ENCODE peak calls at places on chromosome 2, in seven cellular contexts. One of them, this sample, is unnamed.

GRCh38 chr2:88545118-88545517 is 82.1 kb downstream of the EIF2AK3 start:
- DNase-seq in lower lobe of right lung: no peak
- DNase-seq in K562: peak; percentile 81
- DNase-seq in CD8-positive, alpha-beta T cell: no peak
- DNase-seq in ascending aorta: no peak
- DNase-seq in PC-9: peak; percentile 52
- DNase-seq in DND-41: peak; percentile 10
- DNase-seq in this sample: no peak

GRCh38 chr2:9778471-9779402 is 64.5 kb upstream of the TAF1B start:
- DNase-seq in lower lobe of right lung: peak; percentile 40
- DNase-seq in K562: no peak
- DNase-seq in CD8-positive, alpha-beta T cell: no peak
- DNase-seq in ascending aorta: no peak
- DNase-seq in PC-9: peak; percentile 8
- DNase-seq in DND-41: no peak
- DNase-seq in this sample: no peak

GRCh38 chr2:216792222-216793001 is 67.5 kb downstream of the TNP1 start:
- DNase-seq in lower lobe of right lung: peak; percentile 58
- DNase-seq in K562: no peak
- DNase-seq in CD8-positive, alpha-beta T cell: no peak
- DNase-seq in ascending aorta: peak; percentile 94
- DNase-seq in PC-9: peak; percentile 87
- DNase-seq in DND-41: no peak
- DNase-seq in this sample: no peak

GRCh38 chr2:64447317-64448060 is 6.5 kb upstream of the LGALSL start:
- DNase-seq in lower lobe of right lung: no peak
- DNase-seq in K562: no peak
- DNase-seq in CD8-positive, alpha-beta T cell: no peak
- DNase-seq in ascending aorta: no peak
- DNase-seq in PC-9: no peak
- DNase-seq in DND-41: no peak
- DNase-seq in this sample: no peak

GRCh38 chr2:205188516-205189138 is 493.7 kb upstream of the NRP2 start:
- DNase-seq in lower lobe of right lung: no peak
- DNase-seq in K562: no peak
- DNase-seq in CD8-positive, alpha-beta T cell: no peak
- DNase-seq in ascending aorta: no peak
- DNase-seq in PC-9: no peak
- DNase-seq in DND-41: no peak
- DNase-seq in this sample: no peak

GRCh38 chr2:39913648-39914456 is 134.8 kb upstream of the THUMPD2 start:
- DNase-seq in lower lobe of right lung: no peak
- DNase-seq in K562: peak; percentile 53
- DNase-seq in CD8-positive, alpha-beta T cell: no peak
- DNase-seq in ascending aorta: no peak
- DNase-seq in PC-9: peak; percentile 68
- DNase-seq in DND-41: peak; percentile 48
- DNase-seq in this sample: peak; percentile 5

GRCh38 chr2:37553411-37554156 is 117.9 kb downstream of the CDC42EP3 start:
- DNase-seq in lower lobe of right lung: no peak
- DNase-seq in K562: no peak
- DNase-seq in CD8-positive, alpha-beta T cell: no peak
- DNase-seq in ascending aorta: no peak
- DNase-seq in PC-9: no peak
- DNase-seq in DND-41: no peak
- DNase-seq in this sample: no peak

GRCh38 chr2:162732946-162733698 is 105.4 kb downstream of the KCNH7 start:
- DNase-seq in lower lobe of right lung: no peak
- DNase-seq in K562: no peak
- DNase-seq in CD8-positive, alpha-beta T cell: no peak
- DNase-seq in ascending aorta: no peak
- DNase-seq in PC-9: peak; percentile 70
- DNase-seq in DND-41: no peak
- DNase-seq in this sample: no peak

GRCh38 chr2:21265752-21266151 is 142.0 kb downstream of the TDRD15 start:
- DNase-seq in lower lobe of right lung: no peak
- DNase-seq in K562: no peak
- DNase-seq in CD8-positive, alpha-beta T cell: no peak
- DNase-seq in ascending aorta: no peak
- DNase-seq in PC-9: peak; percentile 24
- DNase-seq in DND-41: no peak
- DNase-seq in this sample: no peak

GRCh38 chr2:233866479-233866878 is 1.7 kb downstream of the MSL3B start:
- DNase-seq in lower lobe of right lung: no peak
- DNase-seq in K562: no peak
- DNase-seq in CD8-positive, alpha-beta T cell: no peak
- DNase-seq in ascending aorta: no peak
- DNase-seq in PC-9: no peak
- DNase-seq in DND-41: no peak
- DNase-seq in this sample: no peak

GRCh38 chr2:1636791-1637415 is 107.4 kb downstream of the PXDN start:
- DNase-seq in lower lobe of right lung: no peak
- DNase-seq in K562: no peak
- DNase-seq in CD8-positive, alpha-beta T cell: no peak
- DNase-seq in ascending aorta: no peak
- DNase-seq in PC-9: no peak
- DNase-seq in DND-41: no peak
- DNase-seq in this sample: no peak
- H3K36me3 ChIP-seq in lower lobe of right lung: peaks cover 65% of the 10 kb centered on the region
- H3K36me3 ChIP-seq in K562: no peaks in the 10 kb centered on the region
- H3K36me3 ChIP-seq in CD8-positive, alpha-beta T cell: no peaks in the 10 kb centered on the region
- H3K36me3 ChIP-seq in ascending aorta: peaks cover 51% of the 10 kb centered on the region
- H3K36me3 ChIP-seq in PC-9: no peaks in the 10 kb centered on the region
- H3K36me3 ChIP-seq in DND-41: no peaks in the 10 kb centered on the region
- H3K36me3 ChIP-seq in this sample: no peaks in the 10 kb centered on the region

GRCh38 chr2:15617778-15618448 is 26.2 kb downstream of the DDX1 start:
- DNase-seq in lower lobe of right lung: no peak
- DNase-seq in K562: no peak
- DNase-seq in CD8-positive, alpha-beta T cell: no peak
- DNase-seq in ascending aorta: no peak
- DNase-seq in PC-9: no peak
- DNase-seq in DND-41: no peak
- DNase-seq in this sample: no peak

GRCh38 chr2:15619938-15620337 is 28.3 kb downstream of the DDX1 start:
- DNase-seq in lower lobe of right lung: no peak
- DNase-seq in K562: no peak
- DNase-seq in CD8-positive, alpha-beta T cell: no peak
- DNase-seq in ascending aorta: no peak
- DNase-seq in PC-9: no peak
- DNase-seq in DND-41: no peak
- DNase-seq in this sample: no peak

GRCh38 chr2:15619510-15619909 is 27.8 kb downstream of the DDX1 start:
- DNase-seq in lower lobe of right lung: no peak
- DNase-seq in K562: no peak
- DNase-seq in CD8-positive, alpha-beta T cell: no peak
- DNase-seq in ascending aorta: no peak
- DNase-seq in PC-9: no peak
- DNase-seq in DND-41: no peak
- DNase-seq in this sample: no peak

GRCh38 chr2:15618449-15618855 is 26.8 kb downstream of the DDX1 start:
- DNase-seq in lower lobe of right lung: no peak
- DNase-seq in K562: no peak
- DNase-seq in CD8-positive, alpha-beta T cell: no peak
- DNase-seq in ascending aorta: no peak
- DNase-seq in PC-9: no peak
- DNase-seq in DND-41: no peak
- DNase-seq in this sample: no peak

DNA sequence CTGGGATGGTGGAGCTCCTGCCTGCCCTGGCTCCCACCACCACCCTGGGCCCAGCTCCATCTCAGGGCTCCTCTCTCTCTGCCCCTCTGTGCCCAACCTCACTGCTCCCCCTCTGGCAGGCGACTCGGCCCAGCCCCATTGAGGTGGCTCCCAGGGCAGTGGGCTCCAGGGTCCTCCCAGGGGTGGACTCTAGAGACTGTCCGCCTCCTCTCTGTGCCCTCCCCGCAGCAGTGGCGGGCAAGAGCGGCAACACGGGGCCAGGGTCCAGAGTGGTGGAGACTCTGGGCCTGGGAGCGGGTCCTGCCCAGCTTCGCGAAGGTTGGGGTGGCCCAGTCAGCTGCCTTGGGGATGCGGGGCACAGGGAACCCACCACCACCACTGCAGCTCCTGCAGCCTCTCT is 27.4 kb downstream of the DDX1 start:
- DNase-seq in lower lobe of right lung: no peak
- DNase-seq in K562: no peak
- DNase-seq in CD8-positive, alpha-beta T cell: no peak
- DNase-seq in ascending aorta: no peak
- DNase-seq in PC-9: no peak
- DNase-seq in DND-41: no peak
- DNase-seq in this sample: no peak
- H3K36me3 ChIP-seq in lower lobe of right lung: peaks cover 100% of the 10 kb centered on the region
- H3K36me3 ChIP-seq in K562: peaks cover 96% of the 10 kb centered on the region
- H3K36me3 ChIP-seq in CD8-positive, alpha-beta T cell: peaks cover 49% of the 10 kb centered on the region
- H3K36me3 ChIP-seq in ascending aorta: peaks cover 52% of the 10 kb centered on the region
- H3K36me3 ChIP-seq in PC-9: peaks cover 48% of the 10 kb centered on the region
- H3K36me3 ChIP-seq in DND-41: peaks cover 92% of the 10 kb centered on the region
- H3K36me3 ChIP-seq in this sample: peaks cover 3% of the 10 kb centered on the region

GRCh38 chr2:120601566-120601965 is 134.1 kb upstream of the GLI2 start:
- DNase-seq in lower lobe of right lung: peak; percentile 18
- DNase-seq in K562: no peak
- DNase-seq in CD8-positive, alpha-beta T cell: no peak
- DNase-seq in ascending aorta: no peak
- DNase-seq in PC-9: no peak
- DNase-seq in DND-41: no peak
- DNase-seq in this sample: no peak
- H3K36me3 ChIP-seq in lower lobe of right lung: no peaks in the 10 kb centered on the region
- H3K36me3 ChIP-seq in K562: no peaks in the 10 kb centered on the region
- H3K36me3 ChIP-seq in CD8-positive, alpha-beta T cell: no peaks in the 10 kb centered on the region
- H3K36me3 ChIP-seq in ascending aorta: no peaks in the 10 kb centered on the region
- H3K36me3 ChIP-seq in PC-9: no peaks in the 10 kb centered on the region
- H3K36me3 ChIP-seq in DND-41: no peaks in the 10 kb centered on the region
- H3K36me3 ChIP-seq in this sample: no peaks in the 10 kb centered on the region

DNA sequence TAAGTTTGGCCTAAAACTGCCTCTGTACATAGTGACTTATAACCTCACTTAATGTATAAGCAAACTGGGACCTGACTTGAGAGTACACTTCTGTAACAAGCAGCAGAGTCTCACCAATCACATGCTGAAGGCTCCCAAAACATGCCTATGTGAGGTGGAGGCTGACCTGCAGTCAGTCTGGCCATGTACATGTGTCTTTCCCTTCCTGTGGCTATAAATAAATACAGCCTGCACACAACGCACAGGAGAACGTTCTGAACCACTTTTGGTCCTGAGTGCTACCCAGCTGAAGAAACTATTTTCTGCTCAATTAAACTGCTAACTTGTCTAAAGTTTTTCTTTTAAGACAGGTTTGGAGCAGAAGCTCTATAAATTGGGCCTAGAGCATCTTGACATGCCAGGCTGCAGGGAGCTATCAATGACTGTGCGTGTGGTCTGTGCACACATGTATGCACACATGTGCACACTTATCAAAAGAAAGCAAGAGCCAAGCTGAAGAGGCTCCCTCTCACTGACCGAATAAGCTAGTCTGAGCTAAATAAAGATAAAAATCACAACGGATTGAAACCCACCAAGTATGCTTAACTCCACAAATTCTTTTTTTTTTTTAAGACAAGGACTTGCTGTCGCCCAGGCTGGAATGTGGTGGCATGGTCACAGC is 15.0 kb downstream of the RNASEH1 start:
- DNase-seq in lower lobe of right lung: no peak
- DNase-seq in K562: no peak
- DNase-seq in CD8-positive, alpha-beta T cell: no peak
- DNase-seq in ascending aorta: no peak
- DNase-seq in PC-9: no peak
- DNase-seq in DND-41: no peak
- DNase-seq in this sample: no peak
- H3K36me3 ChIP-seq in lower lobe of right lung: peaks cover 90% of the 10 kb centered on the region
- H3K36me3 ChIP-seq in K562: peaks cover 78% of the 10 kb centered on the region
- H3K36me3 ChIP-seq in CD8-positive, alpha-beta T cell: peaks cover 52% of the 10 kb centered on the region
- H3K36me3 ChIP-seq in ascending aorta: peaks cover 62% of the 10 kb centered on the region
- H3K36me3 ChIP-seq in PC-9: peaks cover 55% of the 10 kb centered on the region
- H3K36me3 ChIP-seq in DND-41: peaks cover 81% of the 10 kb centered on the region
- H3K36me3 ChIP-seq in this sample: peaks cover 22% of the 10 kb centered on the region

GRCh38 chr2:55309441-55309840 is 40.4 kb upstream of the MTIF2 start:
- DNase-seq in lower lobe of right lung: no peak
- DNase-seq in K562: no peak
- DNase-seq in CD8-positive, alpha-beta T cell: no peak
- DNase-seq in ascending aorta: no peak
- DNase-seq in PC-9: no peak
- DNase-seq in DND-41: no peak
- DNase-seq in this sample: no peak

GRCh38 chr2:55314985-55315384 is 46.0 kb upstream of the MTIF2 start:
- DNase-seq in lower lobe of right lung: no peak
- DNase-seq in K562: no peak
- DNase-seq in CD8-positive, alpha-beta T cell: no peak
- DNase-seq in ascending aorta: no peak
- DNase-seq in PC-9: no peak
- DNase-seq in DND-41: no peak
- DNase-seq in this sample: no peak

DNA sequence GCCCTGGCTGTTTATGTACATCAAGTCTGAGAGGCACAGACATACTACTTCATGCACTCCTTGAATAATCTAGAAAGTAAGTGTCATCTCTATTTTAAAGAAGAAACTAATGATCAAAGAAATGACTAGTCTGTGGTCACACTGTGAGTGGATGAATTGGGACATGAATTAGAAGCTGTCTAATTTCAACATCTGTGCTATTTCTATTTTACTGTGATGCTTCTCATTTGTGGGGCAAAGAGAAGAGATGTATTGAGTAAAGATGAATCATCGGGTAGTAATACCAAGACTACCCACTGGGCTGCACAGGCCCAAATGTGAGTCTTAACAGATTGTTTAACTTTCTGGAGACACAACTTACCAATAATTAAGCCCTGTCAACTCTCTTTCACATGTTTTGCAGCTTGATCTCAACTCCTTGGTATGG is 42.4 kb upstream of the MTIF2 start:
- DNase-seq in lower lobe of right lung: no peak
- DNase-seq in K562: peak; percentile 19
- DNase-seq in CD8-positive, alpha-beta T cell: no peak
- DNase-seq in ascending aorta: no peak
- DNase-seq in PC-9: peak; percentile 50
- DNase-seq in DND-41: no peak
- DNase-seq in this sample: no peak
- H3K36me3 ChIP-seq in lower lobe of right lung: peaks cover 68% of the 10 kb centered on the region
- H3K36me3 ChIP-seq in K562: peaks cover 79% of the 10 kb centered on the region
- H3K36me3 ChIP-seq in CD8-positive, alpha-beta T cell: peaks cover 3% of the 10 kb centered on the region
- H3K36me3 ChIP-seq in ascending aorta: peaks cover 7% of the 10 kb centered on the region
- H3K36me3 ChIP-seq in PC-9: no peaks in the 10 kb centered on the region
- H3K36me3 ChIP-seq in DND-41: peaks cover 88% of the 10 kb centered on the region
- H3K36me3 ChIP-seq in this sample: no peaks in the 10 kb centered on the region